ENCODE peak calls at places on chromosomes 2 and 18, in seven cellular contexts. U is activated CD8-positive, alpha-beta memory T cell treated with anti-CD3 and anti-CD28 coated beads for 48 hours; X is HTR-8/SVneo; O is H4; H is epithelial cell of esophagus; G is iPS-NIHi11; Q is dermis microvascular lymphatic vessel endothelial cell. B is an unnamed sample.

GRCh38 chr2:135960598-135961551 is 24.6 kb downstream of the DARS1 start:
- DNase-seq in U (no peak), X (no peak), O (peak), H (no peak), G (no peak), Q (no peak), B (no peak)

GRCh38 chr2:98867539-98868309 is 68.3 kb downstream of the CRACDL start:
- DNase-seq in U (no peak), X (no peak), O (no peak), H (peak), G (no peak), Q (no peak), B (peak)

GRCh38 chr2:232088771-232089170 is 127.3 kb downstream of the DIS3L2 start:
- DNase-seq in U (no peak), X (no peak), O (no peak), H (no peak), G (no peak), Q (no peak), B (no peak)

GRCh38 chr2:27296466-27296865 is 11.8 kb downstream of the UCN start:
- DNase-seq in U (no peak), X (no peak), O (no peak), H (no peak), G (no peak), Q (no peak), B (no peak)

GRCh38 chr2:78999410-78999809 is 26.1 kb upstream of the REG3G start:
- DNase-seq in U (no peak), X (no peak), O (no peak), H (peak), G (no peak), Q (no peak), B (peak)

GRCh38 chr2:161096336-161096735 is 63.9 kb upstream of the TANK start:
- DNase-seq in U (no peak), X (no peak), O (no peak), H (no peak), G (no peak), Q (no peak), B (no peak)

GRCh38 chr2:99865818-99866676 is 276.3 kb downstream of the AFF3 start:
- DNase-seq in U (no peak), X (no peak), O (no peak), H (no peak), G (no peak), Q (no peak), B (peak)

GRCh38 chr2:3377279-3377611 is 373 bp downstream of the EIPR1 start:
- DNase-seq in U (peak), X (peak), O (peak), H (peak), G (peak), Q (peak), B (peak)

GRCh38 chr2:181892795-181893435 is 1.4 kb downstream of the ITPRID2 start:
- DNase-seq in U (no peak), X (no peak), O (no peak), H (peak), G (no peak), Q (peak), B (no peak)

GRCh38 chr2:216985658-216986141 is 125.8 kb upstream of the TNP1 start:
- DNase-seq in U (no peak), X (no peak), O (no peak), H (no peak), G (peak), Q (no peak), B (no peak)

GRCh38 chr2:196274387-196274809 is 103.0 kb upstream of the STK17B start:
- DNase-seq in U (no peak), X (no peak), O (no peak), H (peak), G (no peak), Q (no peak), B (no peak)

GRCh38 chr2:240392084-240392947 is 43.1 kb upstream of the GPC1 start:
- DNase-seq in U (no peak), X (no peak), O (no peak), H (no peak), G (no peak), Q (no peak), B (no peak)

GRCh38 chr18:55739488-55739887 is 151.5 kb upstream of the TCF4 start:
- DNase-seq in U (no peak), X (no peak), O (no peak), H (no peak), G (no peak), Q (no peak), B (no peak)

GRCh38 chr2:182448371-182448770 is 21.5 kb upstream of the PDE1A start:
- DNase-seq in U (no peak), X (no peak), O (no peak), H (no peak), G (no peak), Q (no peak), B (no peak)

GRCh38 chr2:159094173-159094737 is 125.8 kb downstream of the TANC1 start:
- DNase-seq in U (no peak), X (no peak), O (peak), H (peak), G (no peak), Q (no peak), B (peak)

GRCh38 chr2:85428343-85428881 is 9.9 kb downstream of the SH2D6 start:
- DNase-seq in U (no peak), X (no peak), O (no peak), H (no peak), G (no peak), Q (no peak), B (no peak)

GRCh38 chr2:239960929-239961661 is 64.0 kb downstream of the NDUFA10 start:
- DNase-seq in U (no peak), X (no peak), O (no peak), H (no peak), G (no peak), Q (no peak), B (no peak)

GRCh38 chr2:191555092-191555742 is 122.7 kb upstream of the NABP1 start:
- DNase-seq in U (peak), X (peak), O (peak), H (peak), G (peak), Q (peak), B (peak)

GRCh38 chr2:234366891-234367290 is 130.0 kb downstream of the ARL4C start:
- DNase-seq in U (no peak), X (no peak), O (no peak), H (peak), G (no peak), Q (no peak), B (peak)

GRCh38 chr2:12684471-12684936 is 32.2 kb upstream of the TRIB2 start:
- DNase-seq in U (no peak), X (peak), O (no peak), H (peak), G (peak), Q (no peak), B (no peak)